ENCODE peak calls at places on chromosome 15, in ten cellular contexts. A is CD8-positive, alpha-beta T cell; W is CD4-positive, CD25-positive, alpha-beta regulatory T cell; R is heart right ventricle; B is prostate gland; X is COLO829; Y is amniotic epithelial cell; S is naive thymus-derived CD8-positive, alpha-beta T cell; V is GM10248; L is iPS-NIHi11. Z is an unnamed sample.

GRCh38 chr15:90259524-90259923 is 5.9 kb upstream of the NGRN start:
- DNase-seq in A (no peak), W (no peak), R (no peak), B (no peak), X (no peak), Y (no peak), S (no peak), V (peak; percentile 40), L (no peak), Z (no peak)

GRCh38 chr15:66069751-66070150 is 183.8 kb downstream of the MEGF11 start:
- DNase-seq in A (no peak), W (no peak), R (no peak), B (no peak), X (no peak), Y (no peak), S (no peak), V (no peak), L (no peak), Z (no peak)

GRCh38 chr15:99668533-99669182 is 64.6 kb downstream of the LYSMD4 start:
- DNase-seq in A (no peak), W (no peak), R (no peak), B (no peak), X (no peak), Y (no peak), S (no peak), V (no peak), L (no peak), Z (no peak)

GRCh38 chr15:33234019-33234418 is 39.5 kb upstream of the FMN1 start:
- DNase-seq in A (no peak), W (no peak), R (no peak), B (peak; percentile 67), X (peak; percentile 48), Y (peak; percentile 30), S (peak; percentile 17), V (no peak), L (peak; percentile 33), Z (no peak)

GRCh38 chr15:52191207-52191606 is at the start of gene GNB5:
- DNase-seq in A (no peak), W (no peak), R (no peak), B (no peak), X (no peak), Y (no peak), S (no peak), V (no peak), L (no peak), Z (no peak)

GRCh38 chr15:95825672-95826387 is 504.7 kb upstream of the NR2F2 start:
- DNase-seq in A (no peak), W (no peak), R (no peak), B (no peak), X (no peak), Y (no peak), S (no peak), V (no peak), L (no peak), Z (no peak)

GRCh38 chr15:42696626-42697025 is 40.3 kb downstream of the CDAN1 start:
- DNase-seq in A (no peak), W (no peak), R (no peak), B (no peak), X (no peak), Y (no peak), S (no peak), V (no peak), L (no peak), Z (no peak)

GRCh38 chr15:44591326-44591725 is 54.4 kb downstream of the EIF3J start:
- DNase-seq in A (no peak), W (no peak), R (no peak), B (peak; percentile 86), X (no peak), Y (no peak), S (no peak), V (no peak), L (no peak), Z (no peak)

GRCh38 chr15:58988011-58988785 is 735 bp downstream of the RNF111 start:
- DNase-seq in A (peak; percentile 67), W (peak; percentile 52), R (peak; percentile 78), B (peak; percentile 66), X (no peak), Y (peak; percentile 38), S (peak; percentile 54), V (peak; percentile 75), L (peak; percentile 80), Z (peak; percentile 3)

Z was measured in brain pericyte.